ENCODE peak calls at places on chromosomes 16 and 17, in six cellular contexts. B, H, O, U, Y and R are unnamed samples. For H3K9me3, the result is how much of the 10 kb centered on the place peaks cover.

GRCh38 chr17:19370493-19370960 is 7.8 kb upstream of the MAPK7 start:
- DNase-seq in H (no peak), U (no peak), O (no peak), B (peak), Y (no peak), R (no peak)

GRCh38 chr16:14500791-14501190 is 129.3 kb downstream of the PARN start:
- DNase-seq in U (peak), Y (no peak), O (no peak), B (no peak), H (no peak), R (no peak)

GRCh38 chr16:31869511-31870201 is 4.0 kb upstream of the ZNF267 start:
- DNase-seq in H (peak), U (peak), O (peak), Y (peak), B (no peak), R (no peak)

GRCh38 chr17:41692722-41693521 is 4.2 kb downstream of the EIF1 start:
- DNase-seq in B (no peak), Y (no peak), H (no peak), U (no peak), O (no peak), R (no peak)

GRCh38 chr17:36608794-36609497 is 7.6 kb downstream of the MRM1 start:
- DNase-seq in Y (peak), B (peak), H (peak), O (no peak), U (peak), R (peak)

GRCh38 chr16:87784812-87785211 is 19.0 kb upstream of the KLHDC4 start:
- DNase-seq in O (no peak), Y (no peak), H (peak), B (no peak), U (no peak), R (no peak)

GRCh38 chr17:49414271-49414621 is 436 bp downstream of the PHB1 start:
- DNase-seq in H (no peak), Y (no peak), O (no peak), B (no peak), U (no peak), R (no peak)

GRCh38 chr17:37221865-37222264 is 153.9 kb upstream of the C17orf78 start:
- DNase-seq in H (no peak), O (no peak), Y (no peak), U (no peak), B (no peak), R (no peak)

GRCh38 chr17:34884597-34884996 is 76.7 kb downstream of the CCT6B start:
- DNase-seq in B (no peak), O (no peak), H (no peak), Y (no peak), U (no peak), R (no peak)

GRCh38 chr16:12958366-12958765 is 57.0 kb downstream of the SHISA9 start:
- DNase-seq in H (no peak), B (no peak), O (no peak), U (no peak), Y (no peak), R (no peak)

GRCh38 chr17:7260601-7261376 is 1.5 kb downstream of the CLDN7 start:
- DNase-seq in U (no peak), O (peak), B (no peak), H (no peak), Y (no peak), R (peak)

GRCh38 chr17:30780343-30780742 is 44.1 kb downstream of the CRLF3 start:
- DNase-seq in H (no peak), O (no peak), U (no peak), B (no peak), Y (no peak), R (no peak)

GRCh38 chr17:3954086-3954485 is 10.2 kb downstream of the ATP2A3 start:
- DNase-seq in H (no peak), U (no peak), O (peak), B (no peak), Y (no peak), R (no peak)

GRCh38 chr17:9529033-9529748 is 46.4 kb downstream of the STX8 start:
- DNase-seq in Y (peak), H (no peak), B (no peak), O (no peak), U (no peak), R (no peak)

GRCh38 chr17:78391843-78392242 is 13.4 kb downstream of the PGS1 start:
- DNase-seq in H (no peak), B (no peak), O (no peak), Y (peak), U (no peak), R (no peak)

GRCh38 chr16:86934581-86935322 is 356.4 kb downstream of the FOXL1 start:
- DNase-seq in H (no peak), B (no peak), O (no peak), U (no peak), Y (peak), R (no peak)

GRCh38 chr16:56300901-56301351 is 109.6 kb downstream of the GNAO1 start:
- DNase-seq in U (no peak), H (no peak), Y (no peak), O (peak), B (no peak), R (no peak)

GRCh38 chr17:6381052-6381451 is 53.9 kb downstream of the AIPL1 start:
- DNase-seq in B (no peak), U (no peak), Y (no peak), O (no peak), H (no peak), R (no peak)

GRCh38 chr16:21167360-21167759 is 8.9 kb downstream of the LDAF1 start:
- DNase-seq in U (peak), H (no peak), Y (no peak), O (no peak), B (no peak), R (no peak)

GRCh38 chr16:10181196-10182162 is 749 bp downstream of the GRIN2A start:
- DNase-seq in Y (peak), B (peak), H (peak), U (no peak), O (peak), R (peak)

GRCh38 chr17:15918661-15919259 is 26.2 kb upstream of the ADORA2B start:
- DNase-seq in U (no peak), B (peak), H (no peak), O (no peak), Y (peak), R (no peak)

GRCh38 chr17:50049636-50050035 is 6.3 kb upstream of the ITGA3 start:
- DNase-seq in B (no peak), O (no peak), Y (no peak), U (no peak), H (no peak), R (no peak)

GRCh38 chr16:78127130-78127529 is 27.7 kb downstream of the WWOX start:
- DNase-seq in U (no peak), B (no peak), O (no peak), Y (peak), H (no peak), R (no peak)

GRCh38 chr17:43644081-43644480 is 17.6 kb downstream of the MEOX1 start:
- DNase-seq in H (no peak), Y (no peak), B (no peak), U (no peak), O (no peak), R (no peak)

GRCh38 chr16:35733971-35734702 is 2274.7 kb downstream of the TP53TG3F start:
- DNase-seq in Y (no peak), H (no peak), U (no peak), B (no peak), O (peak), R (no peak)

GRCh38 chr16:35732046-35732810 is 2272.8 kb downstream of the TP53TG3F start:
- DNase-seq in O (no peak), B (no peak), U (no peak), H (no peak), Y (no peak), R (no peak)

GRCh38 chr16:35734728-35735402 is 2275.5 kb downstream of the TP53TG3F start:
- DNase-seq in U (no peak), O (no peak), H (no peak), B (no peak), Y (no peak), R (no peak)

GRCh38 chr16:35735403-35736251 is 2276.2 kb downstream of the TP53TG3F start:
- DNase-seq in H (no peak), U (no peak), Y (no peak), O (peak), B (no peak), R (no peak)

GRCh38 chr16:35733278-35733965 is 2274.0 kb downstream of the TP53TG3F start:
- DNase-seq in U (no peak), O (no peak), Y (no peak), H (no peak), B (no peak), R (no peak)
- H3K9me3 ChIP-seq in U (half or more), O (under half), Y (under half), H (under half), B (under half), R (under half)

GRCh38 chr16:35731341-35732040 is 2272.1 kb downstream of the TP53TG3F start:
- DNase-seq in H (no peak), U (no peak), Y (no peak), B (no peak), O (no peak), R (no peak)
- H3K9me3 ChIP-seq in H (under half), U (half or more), Y (under half), B (under half), O (under half), R (under half)

GRCh38 chr17:71363661-71364060 is 757.2 kb upstream of the SOX9 start:
- DNase-seq in Y (no peak), B (no peak), H (no peak), U (no peak), O (no peak), R (no peak)
- H3K9me3 ChIP-seq in Y (under half), B (under half), H (under half), U (under half), O (under half), R (under half)

GRCh38 chr16:3377917-3378316 is 22.2 kb downstream of the OR2C1 start:
- DNase-seq in Y (no peak), B (no peak), H (no peak), O (no peak), U (no peak), R (no peak)
- H3K9me3 ChIP-seq in Y (under half), B (under half), H (under half), O (half or more), U (half or more), R (under half)

DNA sequence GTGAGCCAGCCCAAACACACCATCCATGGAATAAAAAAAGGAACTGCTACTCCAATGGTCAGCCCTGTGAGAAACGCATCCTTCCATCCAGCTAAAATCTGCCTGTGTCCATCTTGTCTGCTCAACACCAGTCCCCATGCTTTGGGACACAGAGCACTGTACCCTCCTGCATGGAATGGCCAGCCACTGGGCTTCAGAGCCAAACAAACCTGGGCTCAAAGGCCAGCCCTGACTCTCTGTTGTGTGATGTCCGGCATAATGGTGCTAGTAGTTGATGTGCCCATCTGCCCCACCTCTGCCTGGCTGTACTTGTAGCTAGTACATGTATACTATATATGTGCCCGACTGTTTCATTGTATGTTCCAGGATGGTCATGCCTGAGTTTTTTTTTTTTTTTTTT is 77.6 kb upstream of the AMZ2 start:
- DNase-seq in B (no peak), H (no peak), U (no peak), Y (no peak), O (no peak), R (no peak)
- H3K9me3 ChIP-seq in B (under half), H (under half), U (under half), Y (under half), O (under half), R (under half)

DNA sequence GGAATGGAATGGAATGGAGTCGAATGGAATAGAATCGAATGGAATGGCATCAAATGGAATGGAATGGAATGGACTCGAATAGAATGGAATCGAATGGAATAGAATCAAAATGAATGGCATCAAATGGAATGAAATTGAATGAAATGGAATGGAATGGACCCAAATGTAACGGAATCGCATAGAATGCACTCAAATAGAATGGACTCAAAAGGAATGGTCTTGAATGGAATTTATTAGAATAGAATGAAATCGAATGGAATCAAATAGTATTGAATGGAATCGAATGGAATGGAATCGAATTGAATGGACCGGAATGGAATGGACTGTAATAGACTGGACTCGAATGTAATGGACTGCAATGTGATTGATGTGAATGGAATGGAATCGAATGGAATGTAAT is 501.4 kb upstream of the WSB1 start:
- DNase-seq in Y (peak), U (no peak), B (no peak), O (no peak), H (no peak), R (no peak)
- H3K9me3 ChIP-seq in Y (under half), U (half or more), B (half or more), O (half or more), H (under half), R (under half)

DNA sequence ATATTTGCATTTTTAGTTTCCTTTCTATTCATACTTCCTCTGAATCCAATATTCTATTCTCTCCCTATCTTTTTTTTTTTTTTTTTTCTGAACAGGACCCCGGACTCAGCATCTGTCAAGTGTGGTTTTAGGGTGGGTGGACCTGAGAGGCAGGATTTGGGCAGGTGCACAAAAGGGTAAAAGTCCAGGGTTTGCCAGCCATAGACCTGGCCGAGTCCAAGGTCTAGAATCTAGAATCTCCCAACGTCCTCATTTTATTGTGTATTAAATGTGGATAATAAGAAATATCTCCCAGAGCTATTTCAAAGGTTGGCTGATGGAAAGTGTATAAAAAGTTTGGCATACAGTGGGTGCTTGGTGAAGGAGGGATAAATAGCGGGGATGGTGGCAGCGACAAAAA is 273.3 kb upstream of the MAF start:
- DNase-seq in B (no peak), H (no peak), O (no peak), U (no peak), Y (no peak), R (no peak)
- H3K9me3 ChIP-seq in B (under half), H (under half), O (under half), U (under half), Y (under half), R (under half)

DNA sequence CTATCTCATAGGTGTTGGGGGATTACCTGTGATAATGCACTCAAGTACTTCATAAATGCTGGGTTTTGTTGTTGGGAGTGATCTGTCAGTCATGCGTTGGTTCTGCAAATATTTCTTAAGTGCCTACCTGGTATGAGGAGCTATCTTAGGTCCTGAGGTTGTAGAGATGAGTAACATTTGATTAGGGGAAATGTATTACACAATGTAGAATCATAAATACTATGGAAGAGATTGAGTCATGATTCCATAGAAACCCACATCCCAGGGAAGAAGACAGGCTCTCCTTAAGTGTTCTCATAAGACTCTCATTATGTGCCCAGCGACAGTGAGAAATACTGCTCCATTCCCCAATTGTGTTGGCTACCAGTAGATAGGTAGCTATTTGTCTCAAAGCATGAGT is 240.1 kb downstream of the FTO start:
- DNase-seq in B (no peak), H (no peak), Y (no peak), U (no peak), O (no peak), R (no peak)
- H3K9me3 ChIP-seq in B (under half), H (under half), Y (under half), U (under half), O (under half), R (under half)

DNA sequence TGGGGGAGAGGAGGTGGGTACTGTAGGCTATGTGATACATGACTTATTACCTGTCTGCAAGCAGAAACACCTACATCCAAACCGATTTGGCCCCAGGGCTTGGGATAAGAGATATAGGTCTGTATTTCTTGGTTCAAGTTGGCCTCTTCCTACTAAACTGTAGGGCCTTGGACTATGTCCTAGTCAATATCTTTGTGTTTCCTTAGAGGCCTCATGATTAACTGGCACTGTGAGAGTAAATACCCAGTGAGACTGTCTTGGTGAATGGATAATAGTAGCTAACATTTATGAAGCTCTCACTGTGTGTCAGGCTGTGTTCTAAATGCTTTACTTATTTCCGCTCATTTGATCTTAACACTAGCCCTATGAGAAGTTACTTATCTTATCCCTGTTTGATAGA is 70.0 kb downstream of the MSI2 start:
- DNase-seq in B (no peak), O (no peak), Y (no peak), U (no peak), H (no peak), R (no peak)
- H3K9me3 ChIP-seq in B (under half), O (under half), Y (under half), U (under half), H (under half), R (under half)